ENCODE peak calls at places on chromosomes 11 and 22, in ten cellular contexts. J is foreskin fibroblast, B is GM06990, A is colonic mucosa, S is HCT116, H is endodermal cell, F is pancreas, V is brain microvascular endothelial cell, W is neural progenitor cell, X is thoracic aorta. E is an unnamed sample.

GRCh38 chr22:25206998-25207397 is 7.3 kb downstream of the CRYBB3 start:
- DNase-seq in J (no peak), B (no peak), A (no peak), S (no peak), H (no peak), F (no peak), V (no peak), W (no peak), X (no peak), E (no peak)

GRCh38 chr11:113090716-113091577 is 129.7 kb downstream of the NCAM1 start:
- DNase-seq in J (no peak), B (no peak), A (no peak), S (no peak), H (no peak), F (no peak), V (no peak), W (no peak), X (no peak), E (no peak)

GRCh38 chr11:64445651-64446050 is 86.7 kb downstream of the RPS6KA4 start:
- DNase-seq in J (no peak), B (no peak), A (no peak), S (no peak), H (no peak), F (no peak), V (no peak), W (no peak), X (no peak), E (no peak)

GRCh38 chr11:1874406-1875092 is 17.1 kb downstream of the PRR33 start:
- DNase-seq in J (no peak), B (no peak), A (no peak), S (no peak), H (no peak), F (peak; percentile 78), V (no peak), W (no peak), X (no peak), E (no peak)

GRCh38 chr11:27894552-27894951 is 194.3 kb upstream of the BDNF start:
- DNase-seq in J (no peak), B (no peak), A (no peak), S (no peak), H (no peak), F (no peak), V (no peak), W (no peak), X (no peak), E (peak; percentile 38)

GRCh38 chr11:6418199-6418957 is 516 bp downstream of the APBB1 start:
- DNase-seq in J (no peak), B (no peak), A (peak; percentile 29), S (no peak), H (peak; percentile 85), F (peak; percentile 76), V (no peak), W (peak; percentile 76), X (no peak), E (peak; percentile 11)

GRCh38 chr11:108835624-108836023 is 170.8 kb downstream of the DDX10 start:
- DNase-seq in J (no peak), B (no peak), A (no peak), S (no peak), H (peak; percentile 56), F (no peak), V (no peak), W (no peak), X (no peak), E (no peak)

GRCh38 chr11:116170526-116171120 is 602.2 kb downstream of the BUD13 start:
- DNase-seq in J (no peak), B (no peak), A (peak; percentile 24), S (no peak), H (peak; percentile 70), F (no peak), V (no peak), W (no peak), X (no peak), E (no peak)

GRCh38 chr22:44366372-44367310 is 53.9 kb upstream of the SHISAL1 start:
- DNase-seq in J (no peak), B (no peak), A (no peak), S (no peak), H (peak; percentile 28), F (peak; percentile 26), V (no peak), W (no peak), X (no peak), E (no peak)

GRCh38 chr11:47967577-47968230 is 12.7 kb upstream of the PTPRJ start:
- DNase-seq in J (no peak), B (no peak), A (no peak), S (no peak), H (no peak), F (no peak), V (peak; percentile 48), W (no peak), X (no peak), E (peak; percentile 66)

GRCh38 chr11:85766801-85767200 is 44.1 kb downstream of the SYTL2 start:
- DNase-seq in J (peak; percentile 40), B (no peak), A (no peak), S (no peak), H (no peak), F (no peak), V (no peak), W (no peak), X (no peak), E (no peak)

GRCh38 chr11:118918128-118918685 is 7.5 kb downstream of the BCL9L start:
- DNase-seq in J (peak; percentile 93), B (no peak), A (peak; percentile 96), S (no peak), H (peak; percentile 95), F (peak; percentile 85), V (peak; percentile 94), W (peak; percentile 71), X (no peak), E (peak; percentile 96)

GRCh38 chr11:118916842-118917388 is 8.8 kb downstream of the BCL9L start:
- DNase-seq in J (peak; percentile 82), B (no peak), A (no peak), S (no peak), H (peak; percentile 96), F (peak; percentile 80), V (peak; percentile 75), W (peak; percentile 79), X (no peak), E (peak; percentile 91)

GRCh38 chr11:118915941-118916841 is 9.5 kb downstream of the BCL9L start:
- DNase-seq in J (no peak), B (no peak), A (no peak), S (no peak), H (no peak), F (peak; percentile 72), V (no peak), W (no peak), X (no peak), E (no peak)

GRCh38 chr11:118918686-118919280 is 6.9 kb downstream of the BCL9L start:
- DNase-seq in J (no peak), B (no peak), A (no peak), S (no peak), H (no peak), F (peak; percentile 65), V (no peak), W (no peak), X (no peak), E (peak; percentile 89)

GRCh38 chr11:118917488-118918127 is 8.1 kb downstream of the BCL9L start:
- DNase-seq in J (peak; percentile 92), B (no peak), A (peak; percentile 84), S (no peak), H (peak; percentile 79), F (peak; percentile 80), V (peak; percentile 83), W (no peak), X (no peak), E (peak; percentile 93)
- H3K4me3 ChIP-seq in J (peak overlapping the region; percentile 99), B (no peak overlapping the region), A (peak overlapping the region; percentile 4), S (peak overlapping the region; percentile 57), H (peak overlapping the region; percentile 77), F (no peak overlapping the region), V (peak overlapping the region; percentile 22), W (no peak overlapping the region), X (peak overlapping the region; percentile 98), E (peak overlapping the region; percentile 33)

GRCh38 chr11:90542092-90542491 is 319.2 kb upstream of the CHORDC1 start:
- DNase-seq in J (no peak), B (no peak), A (no peak), S (no peak), H (no peak), F (no peak), V (no peak), W (no peak), X (no peak), E (no peak)
- TF ChIP-seq CTCF in J (no peak), B (no peak), A (no peak), S (no peak), H (peak; percentile 29), F (no peak), V (no peak), W (no peak), X (no peak), E (no peak)

GRCh38 chr11:75532200-75532972 is 6.6 kb upstream of the GDPD5 start:
- DNase-seq in J (peak; percentile 24), B (no peak), A (peak; percentile 85), S (peak; percentile 56), H (peak; percentile 94), F (no peak), V (peak; percentile 47), W (peak; percentile 82), X (no peak), E (peak; percentile 60)
- H3K4me3 ChIP-seq in J (no peak overlapping the region), B (no peak overlapping the region), A (no peak overlapping the region), S (peak overlapping the region; percentile 35), H (no peak overlapping the region), F (no peak overlapping the region), V (no peak overlapping the region), W (no peak overlapping the region), X (no peak overlapping the region), E (no peak overlapping the region)

DNA sequence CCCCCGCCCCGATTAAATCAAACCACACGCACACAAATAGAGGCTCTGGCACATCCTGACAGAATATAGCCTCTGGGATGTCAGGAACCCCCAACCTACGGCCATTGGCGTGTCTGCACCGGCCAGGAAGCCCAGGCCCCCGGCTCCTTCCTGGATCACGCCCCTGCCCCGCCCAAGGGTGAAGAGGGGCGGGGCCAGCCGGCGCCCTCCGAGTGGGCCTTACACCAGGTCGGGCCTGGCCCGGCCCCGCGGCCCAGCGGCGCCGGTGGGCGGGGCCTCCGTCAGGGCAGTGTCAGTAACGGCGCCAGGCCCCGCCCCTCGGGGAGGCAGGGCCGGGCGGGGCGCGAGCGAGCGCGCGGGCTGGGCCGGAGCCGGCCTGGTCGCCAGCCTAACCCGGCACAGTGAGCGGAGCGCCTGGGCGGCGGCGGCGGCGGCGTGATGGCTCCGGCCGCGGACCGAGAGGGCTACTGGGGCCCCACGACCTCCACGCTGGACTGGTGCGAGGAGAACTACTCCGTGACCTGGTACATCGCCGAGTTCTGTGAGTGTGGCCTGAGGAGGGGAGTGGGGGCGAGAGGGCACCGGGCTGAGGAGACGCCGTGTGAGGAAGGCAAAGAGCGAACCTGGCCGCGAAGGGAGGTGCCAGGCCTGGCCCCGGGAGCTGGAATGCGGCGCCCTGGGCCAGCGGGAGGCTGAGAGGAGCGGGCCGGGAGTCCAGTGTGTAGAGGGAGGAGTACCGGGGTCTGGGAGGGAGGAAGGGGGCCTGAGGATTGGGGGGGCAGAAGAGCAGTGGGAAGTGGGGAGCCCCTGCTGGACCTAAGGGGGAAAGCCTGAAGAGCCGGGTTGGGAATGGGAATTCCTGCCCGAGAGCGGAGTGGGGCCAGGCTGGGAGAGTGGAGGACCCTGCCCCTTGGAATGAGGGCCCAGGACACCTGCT is at the start of gene ACER3:
- DNase-seq in J (peak; percentile 84), B (peak; percentile 97), A (peak; percentile 93), S (peak; percentile 76), H (peak; percentile 97), F (peak; percentile 96), V (peak; percentile 69), W (peak; percentile 98), X (peak; percentile 54), E (peak; percentile 88)
- TF ChIP-seq CTCF in J (peak; percentile 33), B (peak; percentile 34), A (no peak), S (peak; percentile 19), H (peak; percentile 38), F (no peak), V (peak; percentile 61), W (peak; percentile 44), X (peak; percentile 24), E (peak; percentile 43)

E was measured in choroid plexus epithelial cell.